ENCODE peak calls at places on chromosomes 1 and 21, in five cellular contexts. J is K562, C is HCT116, V is GM12878, O is HepG2. I is an unnamed sample.

GRCh38 chr1:174740248-174740990 is 259.3 kb upstream of the CACYBP start:
- DNase-seq in V (no peak), J (no peak), C (no peak), O (peak; percentile 7), I (no peak)

GRCh38 chr21:42704861-42705260 is 51.4 kb downstream of the PDE9A start:
- DNase-seq in C (no peak), J (no peak), O (no peak), V (no peak), I (no peak)

GRCh38 chr1:23567996-23568607 is 8.8 kb upstream of the ID3 start:
- DNase-seq in O (no peak), J (peak; percentile 80), V (no peak), C (no peak), I (no peak)

GRCh38 chr1:110084226-110085078 is 14.0 kb upstream of the ALX3 start:
- DNase-seq in O (no peak), J (no peak), C (no peak), V (peak; percentile 27), I (no peak)

GRCh38 chr1:162560303-162561036 is 1.1 kb upstream of the UAP1 start:
- DNase-seq in O (peak; percentile 93), C (no peak), J (no peak), V (no peak), I (no peak)

GRCh38 chr1:25161981-25162380 is 70.3 kb downstream of the SYF2 start:
- DNase-seq in J (no peak), V (no peak), O (no peak), C (no peak), I (no peak)

GRCh38 chr1:25204797-25205441 is 27.4 kb downstream of the SYF2 start:
- DNase-seq in C (peak; percentile 38), V (no peak), O (peak; percentile 66), J (peak; percentile 77), I (no peak)

GRCh38 chr1:247084771-247085170 is 6.2 kb upstream of the ZNF670 start:
- DNase-seq in J (no peak), C (no peak), O (no peak), V (no peak), I (no peak)

GRCh38 chr1:219120625-219121544 is 52.8 kb upstream of the LYPLAL1 start:
- DNase-seq in V (no peak), C (no peak), J (peak; percentile 65), O (no peak), I (no peak)

GRCh38 chr1:202671388-202671787 is 38.9 kb downstream of the SYT2 start:
- DNase-seq in C (no peak), J (no peak), V (no peak), O (no peak), I (no peak)

GRCh38 chr21:42118901-42119300 is 47.8 kb downstream of the UMODL1 start:
- DNase-seq in O (no peak), J (no peak), C (no peak), V (no peak), I (no peak)

GRCh38 chr1:185448591-185449186 is 131.6 kb upstream of the IVNS1ABP start:
- DNase-seq in C (no peak), O (no peak), J (no peak), V (no peak), I (no peak)

GRCh38 chr1:245683377-245683716 is 528.6 kb downstream of the KIF26B start:
- DNase-seq in O (no peak), C (no peak), V (no peak), J (no peak), I (no peak)

GRCh38 chr1:46724991-46725735 is 6.2 kb upstream of the EFCAB14 start:
- DNase-seq in V (peak; percentile 16), C (peak; percentile 75), J (peak; percentile 56), O (peak; percentile 71), I (no peak)

GRCh38 chr1:235669277-235669676 is 19.7 kb upstream of the GNG4 start:
- DNase-seq in V (no peak), C (no peak), O (no peak), J (no peak), I (no peak)

GRCh38 chr1:68620575-68620974 is 123.7 kb upstream of the DEPDC1 start:
- DNase-seq in J (no peak), O (no peak), C (no peak), V (no peak), I (no peak)

GRCh38 chr1:68615303-68615702 is 118.4 kb upstream of the DEPDC1 start:
- DNase-seq in O (no peak), C (no peak), J (no peak), V (no peak), I (no peak)
- TF ChIP-seq ZNF274 in O (no peak), C (no peak), J (no peak), V (no peak), I (no peak)

DNA sequence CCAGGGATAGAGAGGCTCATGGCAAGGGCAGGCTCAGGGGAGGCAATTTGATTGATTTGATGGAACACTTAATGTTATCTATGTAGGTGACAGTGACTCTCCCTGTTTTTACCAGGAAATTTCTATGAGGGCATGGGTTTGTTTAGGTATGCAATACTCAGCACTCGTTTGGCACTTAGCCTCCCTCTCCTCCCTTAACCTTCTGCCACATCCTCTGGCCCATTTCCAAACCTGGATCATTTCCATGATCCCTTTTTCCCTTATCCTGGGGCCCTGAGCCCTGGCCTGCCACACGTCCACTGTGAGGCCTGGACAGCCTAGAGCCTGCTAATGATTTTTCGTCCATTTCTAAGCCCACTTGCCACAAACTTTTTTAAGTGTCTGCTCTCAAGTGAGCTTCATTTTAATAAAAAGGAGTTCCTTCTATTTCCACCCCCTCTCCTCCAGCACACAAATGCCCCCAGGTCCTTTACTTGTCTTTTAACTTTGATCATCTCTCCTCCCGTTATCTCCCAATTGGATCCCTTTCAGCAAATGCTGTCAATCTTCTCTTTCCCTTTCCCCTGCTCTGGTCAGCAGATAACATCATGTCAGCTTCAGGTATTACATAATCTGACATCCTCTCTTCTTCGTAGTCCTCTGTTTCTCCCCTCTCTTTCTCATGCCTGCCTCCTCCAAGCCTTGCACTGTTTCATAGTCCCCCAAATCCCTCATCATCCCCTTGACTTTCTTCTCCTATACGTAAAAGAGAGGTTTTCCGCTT is 37.8 kb upstream of the GADD45A start:
- DNase-seq in J (no peak), V (no peak), C (no peak), O (no peak), I (no peak)
- TF ChIP-seq SP1 in J (no peak), V (no peak), C (no peak), O (no peak), I (no peak)

DNA sequence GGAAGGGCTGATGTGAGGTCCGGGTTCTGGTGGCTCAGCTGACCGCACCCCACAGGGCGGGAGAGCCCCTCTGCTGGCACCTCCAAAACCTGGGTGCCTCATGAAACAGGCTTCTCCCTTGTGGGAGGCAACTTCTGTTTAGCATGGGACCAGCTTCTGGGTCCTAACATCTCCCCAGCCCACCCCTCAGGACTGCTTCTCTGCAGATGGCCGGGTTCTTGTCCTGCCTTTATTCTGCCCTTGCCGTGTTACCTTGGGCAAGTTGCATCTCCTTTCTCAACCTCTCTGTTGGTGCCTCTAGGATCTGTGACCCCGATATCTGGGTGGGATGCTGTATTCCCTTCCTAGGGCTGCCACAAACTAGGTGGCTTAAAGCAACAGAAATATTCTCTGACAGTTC is 15.0 kb upstream of the TTC22 start:
- DNase-seq in J (no peak), V (no peak), O (no peak), C (no peak), I (no peak)
- TF ChIP-seq ZNF274 in J (no peak), V (no peak), O (no peak), C (no peak), I (no peak)

GRCh38 chr21:34336245-34336644 is 27.6 kb upstream of the KCNE2 start:
- DNase-seq in C (no peak), V (no peak), J (no peak), O (no peak), I (no peak)
- TF ChIP-seq SP1 in C (no peak), V (no peak), J (no peak), O (no peak), I (no peak)

GRCh38 chr1:18408656-18409370 is 71.9 kb upstream of the KLHDC7A start:
- DNase-seq in C (no peak), J (no peak), V (no peak), O (no peak), I (no peak)
- TF ChIP-seq ZNF274 in C (no peak), J (no peak), V (no peak), O (no peak), I (no peak)

GRCh38 chr1:58941471-58942289 is 157.8 kb upstream of the JUN start:
- DNase-seq in O (peak; percentile 36), C (no peak), V (no peak), J (no peak), I (no peak)
- TF ChIP-seq SP1 in O (no peak), C (no peak), V (no peak), J (no peak), I (no peak)

DNA sequence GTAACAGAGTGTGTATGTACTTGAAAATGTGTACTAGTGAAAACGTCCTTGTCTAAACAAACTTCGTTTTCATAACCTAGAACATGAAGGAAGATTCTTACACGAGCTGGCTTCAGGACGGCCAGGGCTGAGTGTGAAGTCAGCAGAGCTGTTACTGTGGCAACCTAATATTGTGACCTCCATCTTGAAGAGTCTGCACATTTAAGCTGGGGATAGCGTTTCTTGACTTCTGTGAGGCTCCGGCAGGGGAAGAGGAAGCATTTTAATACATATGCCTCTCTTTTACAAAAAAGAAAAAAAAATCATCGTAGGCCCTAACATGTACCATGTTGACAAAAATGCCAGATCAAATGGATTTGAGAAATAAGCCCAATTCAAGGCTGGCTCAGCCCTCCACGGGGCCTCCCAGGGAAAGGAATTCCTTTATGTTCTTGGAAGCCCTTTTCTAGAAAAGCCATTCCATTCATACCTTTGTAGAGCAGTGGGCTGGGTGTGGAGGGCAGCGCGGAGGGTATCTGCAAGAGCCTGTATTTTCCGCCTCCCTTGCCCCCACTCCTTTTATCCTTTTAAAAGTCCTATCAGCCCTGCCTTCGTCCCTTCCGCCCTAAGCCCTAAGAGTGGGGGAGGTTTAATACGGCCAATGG is 51.1 kb downstream of the SIM2 start:
- DNase-seq in O (no peak), C (no peak), V (no peak), J (no peak), I (peak; percentile 66)
- TF ChIP-seq ZNF274 in O (no peak), C (no peak), V (no peak), J (no peak), I (no peak)

DNA sequence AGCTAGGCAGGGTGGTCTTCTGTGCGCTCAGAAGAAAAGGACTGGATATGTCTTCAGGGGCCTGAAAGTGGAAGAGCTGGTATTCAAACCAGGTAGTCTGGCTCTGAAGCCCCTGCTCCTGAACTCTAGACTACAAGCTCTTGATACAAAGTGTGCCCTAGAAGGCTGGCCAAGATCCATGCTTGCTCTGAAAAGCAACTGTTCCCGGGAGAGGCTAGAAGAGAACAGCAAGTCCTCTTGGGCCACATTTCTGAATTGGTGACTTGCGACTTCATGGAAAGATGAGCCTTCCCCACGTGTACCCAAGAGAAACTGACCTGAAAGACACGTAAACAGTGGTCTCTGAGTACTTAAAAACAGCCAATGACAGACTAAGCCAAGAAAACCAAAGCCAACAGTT is 123.3 kb upstream of the GRIK3 start:
- DNase-seq in J (no peak), C (no peak), V (no peak), O (no peak), I (peak; percentile 7)
- TF ChIP-seq SP1 in J (no peak), C (no peak), V (no peak), O (no peak), I (no peak)